ENCODE peak calls at places on chromosomes 2 and 18, in seven cellular contexts. T is adrenal gland, V is Panc1, J is HCT116, O is Peyer's patch, M is tibial artery, K is MM.1S. D is an unnamed sample.
A peak's percentile ranks its signal among the peaks of the same experiment; 100 is the strongest.

GRCh38 chr2:20232837-20233207 is 7.9 kb upstream of the SDC1 start:
- DNase-seq in T (no peak), V (no peak), J (no peak), O (no peak), M (no peak), K (no peak), D (no peak)

GRCh38 chr2:134206573-134206972 is 47.3 kb upstream of the MGAT5 start:
- DNase-seq in T (no peak), V (no peak), J (no peak), O (no peak), M (peak; percentile 62), K (no peak), D (no peak)

GRCh38 chr2:25483584-25484266 is 142.0 kb upstream of the DNMT3A start:
- DNase-seq in T (no peak), V (no peak), J (no peak), O (no peak), M (no peak), K (peak; percentile 35), D (no peak)

GRCh38 chr2:55590810-55591440 is 26.5 kb downstream of the PPP4R3B start:
- DNase-seq in T (no peak), V (peak; percentile 88), J (peak; percentile 76), O (no peak), M (no peak), K (no peak), D (no peak)

GRCh38 chr2:151826737-151827157 is 1.5 kb downstream of the ARL5A start:
- DNase-seq in T (no peak), V (no peak), J (no peak), O (no peak), M (no peak), K (peak; percentile 33), D (no peak)

GRCh38 chr2:178397002-178397605 is 53.9 kb downstream of the PRKRA start:
- DNase-seq in T (no peak), V (peak; percentile 32), J (peak; percentile 33), O (no peak), M (no peak), K (peak; percentile 71), D (peak; percentile 16)

GRCh38 chr18:63365909-63366269 is 1.1 kb downstream of the KDSR start:
- DNase-seq in T (peak; percentile 18), V (no peak), J (no peak), O (no peak), M (no peak), K (no peak), D (no peak)

GRCh38 chr2:24164416-24164973 is 10.4 kb upstream of the FAM228A start:
- DNase-seq in T (no peak), V (no peak), J (peak; percentile 22), O (no peak), M (no peak), K (peak; percentile 38), D (peak; percentile 84)

GRCh38 chr2:175003875-175004729 is 1.1 kb downstream of the CHN1 start:
- DNase-seq in T (peak; percentile 16), V (no peak), J (no peak), O (no peak), M (no peak), K (no peak), D (no peak)

GRCh38 chr18:28588884-28589549 is 412.1 kb upstream of the CDH2 start:
- DNase-seq in T (no peak), V (no peak), J (no peak), O (no peak), M (no peak), K (no peak), D (no peak)

GRCh38 chr2:129827251-129827894 is 152.1 kb upstream of the RAB6C start:
- DNase-seq in T (no peak), V (no peak), J (no peak), O (no peak), M (no peak), K (no peak), D (no peak)

GRCh38 chr18:8724452-8724851 is 19.1 kb downstream of the MTCL1 start:
- DNase-seq in T (no peak), V (no peak), J (no peak), O (no peak), M (no peak), K (no peak), D (no peak)

GRCh38 chr18:79869591-79870368 is 72.0 kb downstream of the KCNG2 start:
- DNase-seq in T (no peak), V (no peak), J (no peak), O (no peak), M (no peak), K (no peak), D (no peak)

GRCh38 chr18:78927156-78927555 is 52.5 kb upstream of the SALL3 start:
- DNase-seq in T (no peak), V (no peak), J (no peak), O (no peak), M (no peak), K (no peak), D (no peak)

GRCh38 chr18:49861659-49862058 is 48.3 kb upstream of the ACAA2 start:
- DNase-seq in T (no peak), V (no peak), J (no peak), O (no peak), M (no peak), K (peak; percentile 17), D (no peak)

GRCh38 chr2:240528406-240529040 is 29.3 kb downstream of the ANKMY1 start:
- DNase-seq in T (no peak), V (no peak), J (no peak), O (no peak), M (no peak), K (no peak), D (no peak)

GRCh38 chr2:157523270-157524059 is 79.6 kb upstream of the CYTIP start:
- DNase-seq in T (no peak), V (no peak), J (no peak), O (no peak), M (no peak), K (peak; percentile 39), D (no peak)

GRCh38 chr2:197972017-197972416 is 167.6 kb downstream of the PLCL1 start:
- DNase-seq in T (peak; percentile 79), V (no peak), J (no peak), O (no peak), M (peak; percentile 80), K (no peak), D (no peak)

GRCh38 chr18:48983793-48984437 is 33.1 kb upstream of the SMAD7 start:
- DNase-seq in T (peak; percentile 79), V (no peak), J (no peak), O (no peak), M (no peak), K (no peak), D (no peak)

GRCh38 chr2:4992226-4992625 is 700.0 kb upstream of the SOX11 start:
- DNase-seq in T (no peak), V (no peak), J (no peak), O (no peak), M (no peak), K (no peak), D (no peak)
- TF ChIP-seq CTCF in T (no peak), V (peak; percentile 10), J (no peak), O (no peak), M (no peak), K (no peak), D (no peak)

GRCh38 chr18:25230658-25231326 is 121.2 kb downstream of the ZNF521 start:
- DNase-seq in T (peak; percentile 73), V (no peak), J (no peak), O (no peak), M (peak; percentile 85), K (peak; percentile 71), D (no peak)
- H3K4me3 ChIP-seq in T (no peak overlapping the region), V (no peak overlapping the region), J (no peak overlapping the region), O (no peak overlapping the region), M (peak overlapping the region; percentile 24), K (peak overlapping the region; percentile 42), D (no peak overlapping the region)

GRCh38 chr2:9554841-9555337 is 741 bp downstream of the ADAM17 start:
- DNase-seq in T (peak; percentile 35), V (no peak), J (no peak), O (no peak), M (peak; percentile 74), K (peak; percentile 55), D (peak; percentile 52)

GRCh38 chr2:9555338-9556120 is at the start of gene ADAM17:
- DNase-seq in T (peak; percentile 97), V (no peak), J (peak; percentile 88), O (peak; percentile 98), M (peak; percentile 97), K (peak; percentile 97), D (peak; percentile 97)

GRCh38 chr2:9556121-9556869 is 665 bp upstream of the ADAM17 start:
- DNase-seq in T (no peak), V (no peak), J (no peak), O (no peak), M (no peak), K (no peak), D (no peak)

GRCh38 chr2:9549420-9549819 is 6.2 kb downstream of the ADAM17 start:
- DNase-seq in T (no peak), V (no peak), J (no peak), O (no peak), M (no peak), K (no peak), D (no peak)

GRCh38 chr2:9552491-9553178 is 3.0 kb downstream of the ADAM17 start:
- DNase-seq in T (no peak), V (no peak), J (no peak), O (no peak), M (no peak), K (no peak), D (no peak)
- H3K4me1 ChIP-seq in T (peaks cover 74% of the 10 kb centered on the region), V (peaks cover 31% of the 10 kb centered on the region), J (peaks cover 45% of the 10 kb centered on the region), O (no peaks in the 10 kb centered on the region), M (peaks cover 30% of the 10 kb centered on the region), K (peaks cover 37% of the 10 kb centered on the region), D (peaks cover 16% of the 10 kb centered on the region)

GRCh38 chr18:61953161-61953560 is 60.4 kb upstream of the RNF152 start:
- DNase-seq in T (no peak), V (no peak), J (no peak), O (no peak), M (no peak), K (no peak), D (no peak)

GRCh38 chr18:61955644-61956043 is 62.8 kb upstream of the RNF152 start:
- DNase-seq in T (no peak), V (no peak), J (no peak), O (no peak), M (no peak), K (peak; percentile 21), D (no peak)

GRCh38 chr18:61953641-61954040 is 60.8 kb upstream of the RNF152 start:
- DNase-seq in T (no peak), V (no peak), J (no peak), O (no peak), M (no peak), K (no peak), D (no peak)

GRCh38 chr18:61954347-61954746 is 61.5 kb upstream of the RNF152 start:
- DNase-seq in T (no peak), V (no peak), J (no peak), O (no peak), M (no peak), K (no peak), D (no peak)

GRCh38 chr18:61957801-61958516 is 65.2 kb upstream of the RNF152 start:
- DNase-seq in T (no peak), V (no peak), J (no peak), O (no peak), M (no peak), K (no peak), D (no peak)
- TF ChIP-seq CTCF in T (no peak), V (no peak), J (no peak), O (no peak), M (no peak), K (no peak), D (no peak)

D was measured in Caco-2.